ENCODE peak calls at places on chromosomes 4 and X, in five cellular contexts. U, I, C, R and P are unnamed samples.

GRCh38 chrX:641671-642435 is 11.3 kb downstream of the SHOX start:
- DNase-seq in U (no peak), I (peak), C (no peak), R (peak), P (no peak)

GRCh38 chr4:69054578-69055200 is 41.6 kb upstream of the UGT2B7 start:
- DNase-seq in U (peak), I (no peak), C (peak), R (no peak), P (no peak)

GRCh38 chr4:104901438-104901837 is 245.2 kb upstream of the TET2 start:
- DNase-seq in U (no peak), I (no peak), C (peak), R (no peak), P (no peak)

GRCh38 chr4:121072080-121072835 is at the start of gene NDNF:
- DNase-seq in U (no peak), I (peak), C (no peak), R (peak), P (peak)

GRCh38 chr4:178306565-178306964 is 864.3 kb upstream of the AGA start:
- DNase-seq in U (no peak), I (no peak), C (no peak), R (no peak), P (no peak)

GRCh38 chr4:172887959-172888358 is 280.7 kb upstream of the GALNT7 start:
- DNase-seq in U (no peak), I (no peak), C (no peak), R (no peak), P (no peak)

GRCh38 chr4:117093581-117093980 is 8.2 kb upstream of the TRAM1L1 start:
- DNase-seq in U (peak), I (no peak), C (no peak), R (no peak), P (no peak)

GRCh38 chr4:86416081-86416480 is 56.2 kb upstream of the MAPK10 start:
- DNase-seq in U (peak), I (no peak), C (peak), R (no peak), P (no peak)

GRCh38 chr4:129063640-129064039 is 29.7 kb downstream of the SCLT1 start:
- DNase-seq in U (no peak), I (no peak), C (peak), R (no peak), P (no peak)

GRCh38 chrX:66162331-66162822 is 1.7 kb upstream of the HEPH start:
- DNase-seq in U (no peak), I (no peak), C (peak), R (no peak), P (no peak)

GRCh38 chrX:109733658-109734022 is 583 bp upstream of the ACSL4 start:
- DNase-seq in U (no peak), I (no peak), C (no peak), R (no peak), P (no peak)

GRCh38 chrX:46860536-46860935 is 23.7 kb downstream of the RP2 start:
- DNase-seq in U (no peak), I (no peak), C (no peak), R (no peak), P (no peak)

GRCh38 chr4:185304944-185305690 is 90.6 kb downstream of the LRP2BP start:
- DNase-seq in U (no peak), I (peak), C (peak), R (no peak), P (no peak)

GRCh38 chr4:145216532-145216931 is 36.1 kb upstream of the OTUD4 start:
- DNase-seq in U (peak), I (no peak), C (peak), R (no peak), P (no peak)

GRCh38 chrX:103475381-103475780 is 43.9 kb downstream of the RAB40A start:
- DNase-seq in U (no peak), I (no peak), C (peak), R (no peak), P (no peak)

GRCh38 chr4:82561745-82562552 is at the start of gene TMEM150C:
- DNase-seq in U (no peak), I (no peak), C (no peak), R (peak), P (peak)

GRCh38 chr4:166460769-166461550 is 587.9 kb downstream of the TLL1 start:
- DNase-seq in U (peak), I (no peak), C (peak), R (no peak), P (no peak)

GRCh38 chr4:147345662-147346061 is 135.2 kb upstream of the EDNRA start:
- DNase-seq in U (no peak), I (no peak), C (peak), R (no peak), P (no peak)

GRCh38 chr4:118351851-118352827 is 664 bp downstream of the PRSS12 start:
- DNase-seq in U (peak), I (peak), C (peak), R (no peak), P (peak)

GRCh38 chrX:9464435-9465371 is at the start of gene TBL1X:
- DNase-seq in U (no peak), I (peak), C (no peak), R (peak), P (peak)

GRCh38 chr4:4524364-4524763 is 17.5 kb downstream of the STX18 start:
- DNase-seq in U (no peak), I (no peak), C (no peak), R (no peak), P (no peak)

GRCh38 chrX:152313529-152314302 is 137.4 kb downstream of the GABRA3 start:
- DNase-seq in U (peak), I (no peak), C (no peak), R (no peak), P (no peak)

GRCh38 chr4:174307694-174308093 is 24.0 kb downstream of the CEP44 start:
- DNase-seq in U (no peak), I (no peak), C (no peak), R (no peak), P (no peak)

GRCh38 chrX:10922158-10922557 is 189.0 kb upstream of the HCCS start:
- DNase-seq in U (peak), I (no peak), C (peak), R (no peak), P (no peak)

GRCh38 chr4:37482236-37482635 is 203.9 kb downstream of the RELL1 start:
- DNase-seq in U (no peak), I (no peak), C (no peak), R (no peak), P (no peak)

GRCh38 chr4:10504510-10504909 is 47.3 kb upstream of the ZNF518B start:
- DNase-seq in U (no peak), I (no peak), C (no peak), R (no peak), P (no peak)

GRCh38 chrX:19684265-19684664 is 169.0 kb upstream of the MAP3K15 start:
- DNase-seq in U (no peak), I (no peak), C (no peak), R (no peak), P (no peak)

GRCh38 chr4:13544556-13545393 is 467 bp upstream of the NKX3-2 start:
- DNase-seq in U (peak), I (peak), C (peak), R (no peak), P (peak)

GRCh38 chr4:78568640-78569261 is 17.2 kb downstream of the ANXA3 start:
- DNase-seq in U (no peak), I (no peak), C (no peak), R (no peak), P (no peak)

GRCh38 chr4:39233114-39233513 is 50.8 kb downstream of the WDR19 start:
- DNase-seq in U (no peak), I (no peak), C (no peak), R (no peak), P (no peak)

GRCh38 chrX:115372026-115372610 is 82.6 kb downstream of the LUZP4 start:
- DNase-seq in U (peak), I (no peak), C (peak), R (no peak), P (no peak)

GRCh38 chrX:29478336-29479069 is 736.9 kb upstream of the MAGEB2 start:
- DNase-seq in U (peak), I (no peak), C (peak), R (no peak), P (no peak)

GRCh38 chrX:132093239-132093860 is 34.5 kb downstream of the FRMD7 start:
- DNase-seq in U (no peak), I (no peak), C (no peak), R (no peak), P (no peak)

GRCh38 chrX:68916891-68917290 is 88.1 kb downstream of the EFNB1 start:
- DNase-seq in U (no peak), I (no peak), C (no peak), R (no peak), P (no peak)

GRCh38 chr4:98232202-98232601 is 29.0 kb upstream of the RAP1GDS1 start:
- DNase-seq in U (no peak), I (no peak), C (no peak), R (no peak), P (no peak)

GRCh38 chr4:31949045-31949444 is 1228.9 kb downstream of the PCDH7 start:
- DNase-seq in U (peak), I (no peak), C (no peak), R (no peak), P (no peak)

GRCh38 chr4:73451404-73451803 is 15.4 kb downstream of the AFP start:
- DNase-seq in U (peak), I (no peak), C (no peak), R (no peak), P (no peak)

GRCh38 chrX:13694983-13695382 is 6.1 kb downstream of the RAB9A start:
- DNase-seq in U (no peak), I (no peak), C (no peak), R (no peak), P (no peak)

DNA sequence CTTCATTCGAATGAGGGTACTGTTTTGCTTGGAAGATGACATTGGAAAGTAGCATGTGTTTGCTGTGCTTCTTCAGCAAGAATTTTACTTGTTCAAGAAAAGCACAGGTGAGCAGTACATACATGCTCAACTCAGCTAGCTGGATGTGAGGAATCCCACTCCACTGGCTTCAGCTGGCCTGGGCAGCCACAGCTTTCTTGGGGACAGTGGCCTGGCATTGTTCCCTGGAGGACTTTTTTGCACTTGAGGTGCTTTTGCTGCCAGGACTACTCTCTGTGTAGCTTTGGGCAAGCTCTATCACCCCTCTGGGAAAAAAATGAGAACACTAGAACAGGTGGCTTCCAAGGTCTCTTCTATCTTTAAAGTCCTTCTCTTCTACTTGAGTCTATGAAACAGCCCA is 184.3 kb downstream of the LDB2 start:
- DNase-seq in U (no peak), I (no peak), C (no peak), R (no peak), P (no peak)
- TF ChIP-seq CTCF in U (no peak), I (no peak), C (no peak), R (no peak), P (no peak)

GRCh38 chr4:52016985-52017384 is 3.2 kb downstream of the LRRC66 start:
- DNase-seq in U (no peak), I (no peak), C (no peak), R (no peak), P (no peak)
- TF ChIP-seq CTCF in U (no peak), I (no peak), C (no peak), R (no peak), P (no peak)

DNA sequence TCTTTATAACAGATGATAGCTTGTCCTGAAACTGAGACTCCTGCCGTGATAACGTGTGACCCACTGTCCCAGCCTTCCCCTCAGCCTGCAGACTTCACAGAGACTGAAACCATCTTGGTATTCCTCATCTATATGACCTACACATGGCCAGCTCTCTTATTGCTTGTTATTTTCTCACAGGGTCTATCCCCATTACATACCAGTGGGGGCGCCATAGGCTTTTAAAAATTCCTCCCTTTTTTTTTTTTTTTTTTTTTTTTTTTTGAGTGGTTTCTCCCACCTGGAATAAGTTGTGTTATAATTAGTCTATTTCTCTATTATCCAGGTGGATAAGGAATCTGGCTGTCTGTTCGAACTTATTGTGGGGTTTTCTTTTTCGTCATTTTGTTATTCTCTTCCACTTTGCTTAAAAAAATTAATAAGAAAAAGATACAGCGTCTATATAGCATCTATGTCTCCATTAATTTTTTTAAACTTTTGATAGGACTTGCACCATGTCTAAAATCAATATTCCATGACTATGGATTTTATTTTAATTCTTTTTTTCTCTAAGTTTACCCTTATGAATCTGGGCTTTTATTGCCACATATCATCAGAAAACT is 47.2 kb downstream of the GYG2 start:
- DNase-seq in U (no peak), I (no peak), C (no peak), R (no peak), P (no peak)
- TF ChIP-seq CTCF in U (peak), I (peak), C (peak), R (peak), P (peak)

DNA sequence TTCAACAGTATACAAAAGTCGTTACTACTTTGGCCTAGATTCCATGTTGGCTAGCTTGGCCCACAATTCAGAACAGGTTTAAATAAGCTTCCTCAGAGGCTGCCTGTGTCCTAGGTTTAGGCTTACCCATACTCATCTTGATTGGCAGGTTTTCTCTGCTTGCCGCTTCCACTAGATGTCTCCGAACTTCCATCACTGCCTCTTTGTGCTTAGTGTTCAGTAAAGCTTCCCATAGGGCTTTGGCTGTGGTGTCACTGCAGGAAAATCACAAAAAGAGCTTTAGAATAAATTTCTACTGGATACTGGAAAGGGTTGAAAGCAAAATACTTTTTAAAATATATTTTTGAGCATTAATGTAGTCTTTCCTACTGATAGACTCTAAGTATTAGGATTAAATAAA is 52.4 kb downstream of the SCFD2 start:
- DNase-seq in U (peak), I (no peak), C (peak), R (no peak), P (no peak)
- TF ChIP-seq CTCF in U (peak), I (no peak), C (no peak), R (no peak), P (no peak)

GRCh38 chr4:96035727-96036126 is 195.8 kb downstream of the PDHA2 start:
- DNase-seq in U (peak), I (no peak), C (peak), R (no peak), P (no peak)
- TF ChIP-seq CTCF in U (peak), I (peak), C (peak), R (peak), P (no peak)

DNA sequence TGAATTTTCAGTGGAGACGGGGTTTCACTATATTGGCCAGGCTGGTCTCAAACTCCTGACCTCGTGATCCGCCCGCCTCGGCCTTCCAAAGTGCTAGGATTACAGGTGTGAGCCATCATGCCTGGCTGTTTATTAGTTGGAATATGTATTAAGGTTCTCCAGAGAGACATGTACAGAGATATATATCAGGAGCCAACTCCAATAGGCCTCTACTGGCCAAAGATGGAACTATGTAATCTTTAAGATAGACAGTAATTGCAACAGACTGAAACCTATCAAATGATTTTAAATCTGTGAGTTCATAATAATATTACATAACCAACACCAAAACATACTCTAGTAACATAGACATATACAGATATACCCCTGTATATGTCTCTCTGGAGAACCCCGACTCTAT is 5.8 kb upstream of the DMP1 start:
- DNase-seq in U (no peak), I (no peak), C (no peak), R (no peak), P (no peak)
- TF ChIP-seq CTCF in U (no peak), I (no peak), C (peak), R (no peak), P (no peak)

GRCh38 chr4:2910409-2910808 is 52.8 kb downstream of the NOP14 start:
- DNase-seq in U (no peak), I (no peak), C (no peak), R (no peak), P (no peak)
- TF ChIP-seq CTCF in U (peak), I (no peak), C (no peak), R (no peak), P (no peak)

GRCh38 chrX:150360331-150360730 is 2.8 kb upstream of the MAMLD1 start:
- DNase-seq in U (no peak), I (no peak), C (no peak), R (no peak), P (no peak)

GRCh38 chrX:150361777-150362351 is 1.3 kb upstream of the MAMLD1 start:
- DNase-seq in U (no peak), I (no peak), C (peak), R (peak), P (peak)

GRCh38 chrX:150363561-150364346 is 637 bp downstream of the MAMLD1 start:
- DNase-seq in U (no peak), I (peak), C (peak), R (peak), P (no peak)

GRCh38 chrX:150362599-150363481 is at the start of gene MAMLD1:
- DNase-seq in U (peak), I (peak), C (peak), R (peak), P (no peak)

DNA sequence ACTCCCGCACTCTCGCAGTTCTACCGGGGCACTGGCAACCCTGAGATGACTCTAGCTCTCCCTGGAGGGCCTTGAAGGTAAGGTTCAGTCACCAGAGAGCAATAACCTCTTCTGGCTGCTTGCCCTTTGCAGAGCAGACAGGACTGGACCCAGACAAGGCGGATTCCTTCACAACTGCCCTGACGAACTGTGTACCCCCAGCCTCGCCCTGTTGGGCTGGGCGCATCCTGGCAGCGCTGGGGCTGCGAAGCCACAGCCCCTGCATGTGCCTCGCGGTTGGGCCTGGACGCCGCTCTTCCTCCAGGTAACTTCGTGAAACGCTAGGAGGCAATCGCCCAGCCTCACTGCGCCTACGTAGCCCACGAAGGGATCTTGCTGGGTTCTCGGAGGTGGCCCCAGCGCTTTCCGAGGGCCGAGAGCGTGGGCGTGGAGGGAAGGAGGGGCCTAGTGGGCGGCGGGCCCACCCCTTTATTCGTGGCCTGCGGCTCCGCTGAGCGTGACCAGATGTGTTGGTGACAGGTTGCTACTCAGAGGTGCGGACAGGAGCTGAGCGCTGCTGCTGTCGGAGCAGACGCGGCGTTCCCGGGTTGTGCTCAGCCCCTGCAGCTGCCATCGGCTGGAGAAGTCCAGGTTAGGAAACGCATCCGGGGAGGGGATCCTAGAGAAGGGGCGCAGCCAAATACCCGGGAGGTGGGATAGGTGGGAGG is 1.9 kb upstream of the MAMLD1 start:
- DNase-seq in U (no peak), I (peak), C (peak), R (no peak), P (no peak)
- TF ChIP-seq CTCF in U (peak), I (no peak), C (peak), R (no peak), P (no peak)

DNA sequence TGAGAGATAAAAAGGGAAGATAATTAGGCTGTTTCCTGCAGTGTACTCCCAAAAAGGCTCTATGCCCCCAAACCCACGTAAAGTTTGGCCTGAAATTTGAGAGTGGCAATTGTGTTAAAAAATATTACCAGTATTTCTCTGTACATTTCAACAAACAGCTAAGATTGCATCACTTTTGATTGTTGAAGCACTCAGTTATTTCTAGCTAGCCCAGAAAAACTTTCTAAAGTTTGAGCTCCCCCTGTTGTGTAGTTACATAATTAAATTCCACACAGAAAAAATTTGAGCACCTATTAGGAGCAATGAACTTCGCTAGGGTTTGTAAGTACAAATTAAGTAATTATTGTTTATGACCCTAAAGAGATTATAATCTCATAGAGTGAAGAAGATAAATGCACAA is 109.4 kb downstream of the DLG3 start:
- DNase-seq in U (peak), I (no peak), C (peak), R (no peak), P (no peak)
- TF ChIP-seq CTCF in U (no peak), I (peak), C (no peak), R (peak), P (no peak)